ENCODE peak calls at places on chromosomes 1 and 21, in six cellular contexts. B is H9, H is H1, Y is IMR-90, E is mesenchymal stem cell, S is trophoblast cell. O is an unnamed sample.

GRCh38 chr1:36776949-36777348 is 257.4 kb downstream of the GRIK3 start:
- DNase-seq in B (no peak), H (no peak), Y (no peak), E (no peak), S (no peak), O (no peak)

GRCh38 chr21:32190491-32191144 is 88.2 kb downstream of the MIS18A start:
- DNase-seq in B (no peak), H (no peak), Y (no peak), E (no peak), S (no peak), O (no peak)

GRCh38 chr1:204962742-204963632 is 80.0 kb upstream of the CNTN2 start:
- DNase-seq in B (no peak), H (no peak), Y (no peak), E (no peak), S (no peak), O (no peak)

GRCh38 chr1:215844777-215845176 is 277.7 kb downstream of the KCTD3 start:
- DNase-seq in B (no peak), H (no peak), Y (no peak), E (no peak), S (peak; percentile 74), O (no peak)

GRCh38 chr1:36971832-36972231 is 62.5 kb downstream of the GRIK3 start:
- DNase-seq in B (no peak), H (no peak), Y (no peak), E (no peak), S (no peak), O (no peak)

GRCh38 chr1:204563780-204564179 is 47.6 kb downstream of the MDM4 start:
- DNase-seq in B (no peak), H (no peak), Y (no peak), E (no peak), S (no peak), O (no peak)

GRCh38 chr21:43357708-43358430 is 69.1 kb downstream of the SIK1 start:
- DNase-seq in B (no peak), H (no peak), Y (no peak), E (no peak), S (no peak), O (no peak)

GRCh38 chr1:13730751-13731482 is 30.9 kb downstream of the PRDM2 start:
- DNase-seq in B (no peak), H (no peak), Y (peak; percentile 53), E (no peak), S (no peak), O (no peak)

GRCh38 chr1:193115629-193116227 is 6.1 kb upstream of the CDC73 start:
- DNase-seq in B (no peak), H (no peak), Y (peak; percentile 100), E (peak; percentile 99), S (peak; percentile 80), O (no peak)

GRCh38 chr1:66227966-66228365 is 306.0 kb upstream of the SGIP1 start:
- DNase-seq in B (no peak), H (no peak), Y (no peak), E (no peak), S (no peak), O (no peak)

DNA sequence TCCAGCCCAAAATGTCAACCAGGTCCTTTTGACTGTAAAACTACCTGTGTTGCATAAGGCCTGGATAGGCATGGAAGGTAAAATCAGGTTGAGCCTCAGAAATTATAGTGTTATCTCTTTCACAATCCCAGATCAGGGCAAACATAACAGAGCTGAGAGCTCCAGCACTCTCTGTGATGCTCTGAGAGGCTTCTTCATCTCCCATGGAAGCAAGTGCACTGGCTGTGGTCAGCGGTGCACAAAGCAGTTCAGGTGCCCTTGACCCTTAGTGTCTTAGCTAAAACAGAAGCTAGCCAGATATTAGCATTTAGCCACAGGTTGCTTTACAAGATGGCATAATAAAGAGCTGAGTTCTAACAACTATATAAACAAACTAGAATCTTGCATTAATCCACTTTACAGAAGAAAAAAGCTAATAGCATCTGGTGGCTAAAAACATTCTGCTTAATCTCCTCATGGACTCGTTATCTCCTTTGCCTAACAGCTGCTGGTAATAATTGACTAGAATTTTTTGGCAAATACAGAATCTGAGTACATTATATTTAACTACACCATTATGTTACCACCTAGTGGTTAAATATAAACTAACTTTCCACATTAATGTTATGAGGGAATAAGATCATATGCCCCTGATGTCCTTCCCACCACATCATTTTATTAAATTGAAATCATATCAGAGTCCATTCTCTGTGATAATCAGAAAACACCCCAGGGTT is 25.6 kb upstream of the POGK start:
- DNase-seq in B (no peak), H (no peak), Y (no peak), E (no peak), S (no peak), O (no peak)
- H4K91ac ChIP-seq in B (no peak overlapping the region), H (no peak overlapping the region), Y (no peak overlapping the region), E (no peak overlapping the region), S (no peak overlapping the region), O (no peak overlapping the region)

GRCh38 chr1:19439464-19440171 is 45.7 kb downstream of the CAPZB start:
- DNase-seq in B (no peak), H (no peak), Y (no peak), E (no peak), S (no peak), O (no peak)

GRCh38 chr1:19443321-19443720 is 42.0 kb downstream of the CAPZB start:
- DNase-seq in B (no peak), H (no peak), Y (no peak), E (no peak), S (no peak), O (no peak)

GRCh38 chr1:19444399-19445021 is 40.8 kb downstream of the CAPZB start:
- DNase-seq in B (no peak), H (no peak), Y (no peak), E (peak; percentile 48), S (no peak), O (no peak)

GRCh38 chr1:19441048-19441447 is 44.3 kb downstream of the CAPZB start:
- DNase-seq in B (no peak), H (no peak), Y (no peak), E (no peak), S (no peak), O (no peak)

GRCh38 chr1:19442150-19443096 is 42.9 kb downstream of the CAPZB start:
- DNase-seq in B (no peak), H (no peak), Y (peak; percentile 60), E (peak; percentile 60), S (no peak), O (no peak)
- H3K9ac ChIP-seq in B (no peak overlapping the region), H (no peak overlapping the region), Y (peak overlapping the region; percentile 35), E (peak overlapping the region; percentile 78), S (no peak overlapping the region), O (no peak overlapping the region)

GRCh38 chr1:117673405-117673804 is 67.6 kb downstream of the TENT5C start:
- DNase-seq in B (no peak), H (no peak), Y (peak; percentile 90), E (peak; percentile 77), S (no peak), O (no peak)

GRCh38 chr1:117672756-117673155 is 66.9 kb downstream of the TENT5C start:
- DNase-seq in B (no peak), H (no peak), Y (no peak), E (no peak), S (no peak), O (no peak)

GRCh38 chr1:117671781-117672501 is 66.1 kb downstream of the TENT5C start:
- DNase-seq in B (peak; percentile 72), H (no peak), Y (no peak), E (peak; percentile 69), S (no peak), O (peak; percentile 8)

GRCh38 chr1:117670996-117671780 is 65.3 kb downstream of the TENT5C start:
- DNase-seq in B (peak; percentile 15), H (no peak), Y (no peak), E (no peak), S (no peak), O (no peak)

DNA sequence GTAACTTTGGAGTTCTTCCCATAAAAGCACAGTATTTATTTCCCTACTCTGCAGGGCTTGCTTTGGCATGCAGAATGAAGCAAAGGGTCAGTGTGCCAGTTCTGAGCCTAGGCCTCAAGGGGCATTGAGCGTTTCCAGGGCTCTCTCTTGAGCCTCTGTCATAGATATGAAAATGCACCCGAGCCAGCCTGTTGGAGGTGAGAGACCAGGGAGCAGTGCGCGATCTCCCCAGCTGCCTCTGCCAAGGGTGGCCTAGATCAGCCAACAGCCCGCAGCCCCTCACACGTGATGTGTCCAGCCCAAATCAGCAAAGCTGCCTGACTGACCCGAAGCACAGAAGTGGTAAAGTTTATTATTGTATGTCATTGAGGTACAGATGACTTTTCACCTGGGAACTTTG is 63.7 kb downstream of the TENT5C start:
- DNase-seq in B (peak; percentile 10), H (no peak), Y (no peak), E (no peak), S (no peak), O (no peak)
- H4K91ac ChIP-seq in B (no peak overlapping the region), H (peak overlapping the region; percentile 38), Y (no peak overlapping the region), E (no peak overlapping the region), S (no peak overlapping the region), O (no peak overlapping the region)

GRCh38 chr21:37208741-37209225 is 58.4 kb downstream of the VPS26C start:
- DNase-seq in B (no peak), H (no peak), Y (no peak), E (no peak), S (no peak), O (no peak)
- H3K9ac ChIP-seq in B (no peak overlapping the region), H (no peak overlapping the region), Y (no peak overlapping the region), E (no peak overlapping the region), S (no peak overlapping the region), O (no peak overlapping the region)

O was measured in neuronal stem cell.